ENCODE peak calls at places on chromosome 7, in six cellular contexts. One of them, this sample, is unnamed.

GRCh38 chr7:101913876-101914275 is 96.5 kb downstream of the CUX1 start:
- DNase-seq in WTC11: no peak
- DNase-seq in amniotic stem cell: no peak
- DNase-seq in Ammon's horn: no peak
- DNase-seq in SHP77 treated with DMSO at 0.1 percent for 48 hours: no peak
- DNase-seq in HepG2: no peak
- DNase-seq in this sample: no peak

GRCh38 chr7:127322351-127322750 is 69.6 kb upstream of the GRM8 start:
- DNase-seq in Ammon's horn: no peak
- DNase-seq in WTC11: no peak
- DNase-seq in SHP77 treated with DMSO at 0.1 percent for 48 hours: no peak
- DNase-seq in HepG2: no peak
- DNase-seq in amniotic stem cell: no peak
- DNase-seq in this sample: no peak

GRCh38 chr7:50608196-50608906 is 43.1 kb upstream of the DDC start:
- DNase-seq in WTC11: no peak
- DNase-seq in SHP77 treated with DMSO at 0.1 percent for 48 hours: no peak
- DNase-seq in Ammon's horn: no peak
- DNase-seq in amniotic stem cell: no peak
- DNase-seq in HepG2: no peak
- DNase-seq in this sample: no peak

GRCh38 chr7:112665709-112666108 is 124.5 kb downstream of the TMEM168 start:
- DNase-seq in SHP77 treated with DMSO at 0.1 percent for 48 hours: no peak
- DNase-seq in WTC11: peak; percentile 25
- DNase-seq in amniotic stem cell: no peak
- DNase-seq in Ammon's horn: no peak
- DNase-seq in HepG2: no peak
- DNase-seq in this sample: no peak

GRCh38 chr7:234712-235553 is 42.6 kb downstream of the FAM20C start:
- DNase-seq in amniotic stem cell: no peak
- DNase-seq in WTC11: no peak
- DNase-seq in SHP77 treated with DMSO at 0.1 percent for 48 hours: no peak
- DNase-seq in HepG2: peak; percentile 78
- DNase-seq in Ammon's horn: peak; percentile 41
- DNase-seq in this sample: no peak

GRCh38 chr7:101790566-101791293 is 26.7 kb upstream of the CUX1 start:
- DNase-seq in HepG2: no peak
- DNase-seq in Ammon's horn: no peak
- DNase-seq in amniotic stem cell: no peak
- DNase-seq in WTC11: no peak
- DNase-seq in SHP77 treated with DMSO at 0.1 percent for 48 hours: no peak
- DNase-seq in this sample: no peak

GRCh38 chr7:91250706-91251105 is 13.5 kb upstream of the FZD1 start:
- DNase-seq in HepG2: no peak
- DNase-seq in Ammon's horn: no peak
- DNase-seq in WTC11: no peak
- DNase-seq in amniotic stem cell: no peak
- DNase-seq in SHP77 treated with DMSO at 0.1 percent for 48 hours: no peak
- DNase-seq in this sample: no peak

GRCh38 chr7:8260871-8261707 is 878 bp downstream of the ICA1 start:
- DNase-seq in amniotic stem cell: no peak
- DNase-seq in WTC11: peak; percentile 16
- DNase-seq in Ammon's horn: peak; percentile 42
- DNase-seq in SHP77 treated with DMSO at 0.1 percent for 48 hours: peak; percentile 68
- DNase-seq in HepG2: no peak
- DNase-seq in this sample: no peak

GRCh38 chr7:44348851-44349781 is 23.7 kb upstream of the CAMK2B start:
- DNase-seq in amniotic stem cell: no peak
- DNase-seq in SHP77 treated with DMSO at 0.1 percent for 48 hours: no peak
- DNase-seq in HepG2: peak; percentile 27
- DNase-seq in WTC11: peak; percentile 57
- DNase-seq in Ammon's horn: peak; percentile 52
- DNase-seq in this sample: no peak

GRCh38 chr7:51269911-51270310 is 46.7 kb downstream of the COBL start:
- DNase-seq in amniotic stem cell: no peak
- DNase-seq in SHP77 treated with DMSO at 0.1 percent for 48 hours: no peak
- DNase-seq in HepG2: no peak
- DNase-seq in Ammon's horn: peak; percentile 9
- DNase-seq in WTC11: no peak
- DNase-seq in this sample: no peak

GRCh38 chr7:2010551-2011265 is 222.0 kb downstream of the MAD1L1 start:
- DNase-seq in HepG2: no peak
- DNase-seq in SHP77 treated with DMSO at 0.1 percent for 48 hours: no peak
- DNase-seq in Ammon's horn: no peak
- DNase-seq in amniotic stem cell: no peak
- DNase-seq in WTC11: no peak
- DNase-seq in this sample: no peak

GRCh38 chr7:106033735-106034134 is 70.7 kb downstream of the CDHR3 start:
- DNase-seq in amniotic stem cell: no peak
- DNase-seq in Ammon's horn: no peak
- DNase-seq in HepG2: no peak
- DNase-seq in WTC11: no peak
- DNase-seq in SHP77 treated with DMSO at 0.1 percent for 48 hours: no peak
- DNase-seq in this sample: no peak

GRCh38 chr7:51013218-51013786 is 230.6 kb upstream of the GRB10 start:
- DNase-seq in amniotic stem cell: no peak
- DNase-seq in SHP77 treated with DMSO at 0.1 percent for 48 hours: no peak
- DNase-seq in HepG2: no peak
- DNase-seq in WTC11: no peak
- DNase-seq in Ammon's horn: no peak
- DNase-seq in this sample: no peak

GRCh38 chr7:110317699-110318265 is 773.1 kb upstream of the LRRN3 start:
- DNase-seq in Ammon's horn: no peak
- DNase-seq in SHP77 treated with DMSO at 0.1 percent for 48 hours: no peak
- DNase-seq in WTC11: no peak
- DNase-seq in HepG2: peak; percentile 14
- DNase-seq in amniotic stem cell: no peak
- DNase-seq in this sample: no peak

GRCh38 chr7:16409777-16410176 is 11.6 kb downstream of the CRPPA start:
- DNase-seq in Ammon's horn: peak; percentile 59
- DNase-seq in WTC11: no peak
- DNase-seq in amniotic stem cell: no peak
- DNase-seq in SHP77 treated with DMSO at 0.1 percent for 48 hours: no peak
- DNase-seq in HepG2: no peak
- DNase-seq in this sample: no peak

GRCh38 chr7:137399827-137400823 is 56.6 kb upstream of the PTN start:
- DNase-seq in amniotic stem cell: peak; percentile 32
- DNase-seq in WTC11: no peak
- DNase-seq in SHP77 treated with DMSO at 0.1 percent for 48 hours: no peak
- DNase-seq in HepG2: no peak
- DNase-seq in Ammon's horn: no peak
- DNase-seq in this sample: no peak

GRCh38 chr7:136919820-136920219 is 51.4 kb downstream of the CHRM2 start:
- DNase-seq in WTC11: no peak
- DNase-seq in Ammon's horn: no peak
- DNase-seq in HepG2: no peak
- DNase-seq in amniotic stem cell: no peak
- DNase-seq in SHP77 treated with DMSO at 0.1 percent for 48 hours: no peak
- DNase-seq in this sample: no peak

GRCh38 chr7:69374036-69374420 is 224.2 kb upstream of the AUTS2 start:
- DNase-seq in amniotic stem cell: peak; percentile 9
- DNase-seq in Ammon's horn: no peak
- DNase-seq in SHP77 treated with DMSO at 0.1 percent for 48 hours: no peak
- DNase-seq in HepG2: no peak
- DNase-seq in WTC11: no peak
- DNase-seq in this sample: no peak